ENCODE peak calls at places on chromosome 19, in five cellular contexts. One of them, this sample, is unnamed.

GRCh38 chr19:19594371-19594770 is 24.1 kb downstream of the PBX4 start:
- DNase-seq in neural crest cell: no peak
- DNase-seq in endothelial cell: no peak
- DNase-seq in GM12865: peak
- DNase-seq in HFFc6: no peak
- DNase-seq in this sample: no peak

GRCh38 chr19:19742773-19743172 is 9.9 kb upstream of the ZNF14 start:
- DNase-seq in neural crest cell: no peak
- DNase-seq in endothelial cell: no peak
- DNase-seq in GM12865: no peak
- DNase-seq in HFFc6: no peak
- DNase-seq in this sample: no peak

GRCh38 chr19:6476155-6476895 is 5.3 kb downstream of the DENND1C start:
- DNase-seq in neural crest cell: peak
- DNase-seq in endothelial cell: peak
- DNase-seq in GM12865: peak
- DNase-seq in HFFc6: peak
- DNase-seq in this sample: no peak

GRCh38 chr19:39913682-39914333 is 20.6 kb downstream of the FCGBP start:
- DNase-seq in neural crest cell: no peak
- DNase-seq in endothelial cell: no peak
- DNase-seq in GM12865: no peak
- DNase-seq in HFFc6: no peak
- DNase-seq in this sample: no peak

GRCh38 chr19:40493778-40494177 is 27.0 kb downstream of the SPTBN4 start:
- DNase-seq in neural crest cell: no peak
- DNase-seq in endothelial cell: no peak
- DNase-seq in GM12865: no peak
- DNase-seq in HFFc6: no peak
- DNase-seq in this sample: no peak

GRCh38 chr19:16330811-16331690 is 6.4 kb downstream of the KLF2 start:
- DNase-seq in neural crest cell: no peak
- DNase-seq in endothelial cell: no peak
- DNase-seq in GM12865: no peak
- DNase-seq in HFFc6: no peak
- DNase-seq in this sample: no peak

GRCh38 chr19:2883686-2884439 is 16.7 kb downstream of the ZNF556 start:
- DNase-seq in neural crest cell: no peak
- DNase-seq in endothelial cell: no peak
- DNase-seq in GM12865: no peak
- DNase-seq in HFFc6: no peak
- DNase-seq in this sample: no peak

GRCh38 chr19:8311461-8312260 is 3.5 kb upstream of the CD320 start:
- DNase-seq in neural crest cell: no peak
- DNase-seq in endothelial cell: peak
- DNase-seq in GM12865: no peak
- DNase-seq in HFFc6: peak
- DNase-seq in this sample: no peak

GRCh38 chr19:18273566-18274302 is 518 bp downstream of the IQCN start:
- DNase-seq in neural crest cell: no peak
- DNase-seq in endothelial cell: no peak
- DNase-seq in GM12865: no peak
- DNase-seq in HFFc6: no peak
- DNase-seq in this sample: no peak

GRCh38 chr19:1042689-1043511 is 3.0 kb downstream of the ABCA7 start:
- DNase-seq in neural crest cell: no peak
- DNase-seq in endothelial cell: no peak
- DNase-seq in GM12865: no peak
- DNase-seq in HFFc6: no peak
- DNase-seq in this sample: no peak

GRCh38 chr19:56261145-56261544 is 11.4 kb upstream of the EDDM13 start:
- DNase-seq in neural crest cell: no peak
- DNase-seq in endothelial cell: no peak
- DNase-seq in GM12865: no peak
- DNase-seq in HFFc6: no peak
- DNase-seq in this sample: no peak

GRCh38 chr19:46378268-46378667 is 31.4 kb downstream of the PPP5C start:
- DNase-seq in neural crest cell: no peak
- DNase-seq in endothelial cell: no peak
- DNase-seq in GM12865: no peak
- DNase-seq in HFFc6: peak
- DNase-seq in this sample: peak

GRCh38 chr19:18401580-18402112 is 4.2 kb upstream of the LRRC25 start:
- DNase-seq in neural crest cell: no peak
- DNase-seq in endothelial cell: peak
- DNase-seq in GM12865: peak
- DNase-seq in HFFc6: peak
- DNase-seq in this sample: no peak

GRCh38 chr19:7460562-7460966 is 28.3 kb downstream of the PEX11G start:
- DNase-seq in neural crest cell: no peak
- DNase-seq in endothelial cell: no peak
- DNase-seq in GM12865: no peak
- DNase-seq in HFFc6: no peak
- DNase-seq in this sample: no peak

GRCh38 chr19:15448778-15449619 is 757 bp downstream of the WIZ start:
- DNase-seq in neural crest cell: no peak
- DNase-seq in endothelial cell: no peak
- DNase-seq in GM12865: peak
- DNase-seq in HFFc6: no peak
- DNase-seq in this sample: no peak

GRCh38 chr19:8552810-8553209 is 24.4 kb downstream of the MYO1F start:
- DNase-seq in neural crest cell: peak
- DNase-seq in endothelial cell: peak
- DNase-seq in GM12865: peak
- DNase-seq in HFFc6: peak
- DNase-seq in this sample: no peak

GRCh38 chr19:35931161-35931873 is 4.9 kb upstream of the LRFN3 start:
- DNase-seq in neural crest cell: peak
- DNase-seq in endothelial cell: peak
- DNase-seq in GM12865: peak
- DNase-seq in HFFc6: peak
- DNase-seq in this sample: peak

GRCh38 chr19:35935911-35936737 is at the start of gene LRFN3:
- DNase-seq in neural crest cell: peak
- DNase-seq in endothelial cell: peak
- DNase-seq in GM12865: peak
- DNase-seq in HFFc6: peak
- DNase-seq in this sample: peak

GRCh38 chr19:35932291-35932936 is 3.8 kb upstream of the LRFN3 start:
- DNase-seq in neural crest cell: no peak
- DNase-seq in endothelial cell: no peak
- DNase-seq in GM12865: no peak
- DNase-seq in HFFc6: no peak
- DNase-seq in this sample: no peak

GRCh38 chr19:35928507-35928906 is 7.7 kb upstream of the LRFN3 start:
- DNase-seq in neural crest cell: no peak
- DNase-seq in endothelial cell: no peak
- DNase-seq in GM12865: no peak
- DNase-seq in HFFc6: no peak
- DNase-seq in this sample: no peak

DNA sequence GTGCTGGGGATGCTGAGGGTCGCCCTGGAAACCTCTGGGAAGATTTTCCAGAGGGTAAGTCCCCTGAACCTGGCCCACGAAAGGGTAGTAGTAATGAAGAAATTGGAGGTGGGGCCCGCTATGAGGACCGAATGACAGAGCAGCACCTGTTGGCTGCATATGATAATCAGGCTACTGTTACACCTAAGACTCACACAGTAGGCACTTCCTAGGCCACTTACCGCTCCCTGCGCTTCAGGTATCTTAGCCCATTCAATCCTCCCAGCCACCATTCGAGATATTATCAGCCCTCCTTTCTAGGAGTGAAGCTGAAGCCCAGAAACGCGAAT is 4.3 kb upstream of the LRFN3 start:
- DNase-seq in neural crest cell: no peak
- DNase-seq in endothelial cell: no peak
- DNase-seq in GM12865: no peak
- DNase-seq in HFFc6: no peak
- DNase-seq in this sample: no peak
- TF ChIP-seq CTCF in neural crest cell: peak
- TF ChIP-seq CTCF in endothelial cell: no peak
- TF ChIP-seq CTCF in GM12865: no peak
- TF ChIP-seq CTCF in HFFc6: no peak
- TF ChIP-seq CTCF in this sample: no peak

DNA sequence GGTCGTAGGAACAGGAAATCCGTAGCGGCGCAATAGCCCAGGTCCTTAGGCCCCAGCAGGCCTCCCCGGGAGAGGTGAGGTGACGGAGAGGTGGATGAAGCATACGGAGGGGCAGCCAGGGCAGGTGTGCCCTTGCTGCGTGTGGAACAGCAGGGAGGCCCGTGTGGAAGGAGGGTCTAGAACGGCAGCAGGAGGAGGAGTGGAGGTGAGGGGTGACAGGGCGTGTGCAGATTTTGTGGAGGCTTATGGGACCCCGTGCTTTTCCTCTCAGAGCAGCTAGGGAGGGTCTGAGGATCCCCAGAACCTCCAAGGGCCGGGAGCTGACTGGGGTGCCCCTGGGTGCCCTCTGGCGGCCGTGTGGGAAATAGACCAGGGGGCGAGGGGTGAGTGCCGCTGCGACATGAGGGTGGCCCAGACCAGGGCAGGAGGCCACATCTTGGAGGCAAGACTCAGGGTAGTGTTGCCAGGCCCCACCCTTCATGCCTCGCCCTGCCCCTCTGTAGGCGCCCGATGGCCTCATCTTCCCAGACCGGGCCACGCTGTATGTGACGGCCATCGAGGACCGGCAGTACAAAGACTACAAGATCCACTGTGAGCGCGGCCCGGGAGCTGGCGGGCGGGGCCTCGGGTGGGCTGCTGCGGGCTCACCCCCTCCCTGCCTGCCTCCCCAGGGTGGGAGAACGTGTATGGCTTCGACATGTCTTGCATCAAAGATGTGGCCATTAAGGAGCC is 5.0 kb upstream of the ADM5 start:
- DNase-seq in neural crest cell: no peak
- DNase-seq in endothelial cell: no peak
- DNase-seq in GM12865: peak
- DNase-seq in HFFc6: no peak
- DNase-seq in this sample: no peak
- TF ChIP-seq CTCF in neural crest cell: peak
- TF ChIP-seq CTCF in endothelial cell: peak
- TF ChIP-seq CTCF in GM12865: peak
- TF ChIP-seq CTCF in HFFc6: peak
- TF ChIP-seq CTCF in this sample: peak

GRCh38 chr19:11480927-11481776 is at the start of gene ELAVL3:
- DNase-seq in neural crest cell: peak
- DNase-seq in endothelial cell: no peak
- DNase-seq in GM12865: no peak
- DNase-seq in HFFc6: no peak
- DNase-seq in this sample: no peak

GRCh38 chr19:11483176-11484111 is 2.6 kb upstream of the ELAVL3 start:
- DNase-seq in neural crest cell: no peak
- DNase-seq in endothelial cell: no peak
- DNase-seq in GM12865: no peak
- DNase-seq in HFFc6: no peak
- DNase-seq in this sample: no peak

GRCh38 chr19:11481777-11482383 is 1.0 kb upstream of the ELAVL3 start:
- DNase-seq in neural crest cell: peak
- DNase-seq in endothelial cell: peak
- DNase-seq in GM12865: peak
- DNase-seq in HFFc6: peak
- DNase-seq in this sample: peak

GRCh38 chr19:11480081-11480926 is 542 bp downstream of the ELAVL3 start:
- DNase-seq in neural crest cell: peak
- DNase-seq in endothelial cell: no peak
- DNase-seq in GM12865: no peak
- DNase-seq in HFFc6: no peak
- DNase-seq in this sample: no peak

GRCh38 chr19:11482384-11483050 is 1.7 kb upstream of the ELAVL3 start:
- DNase-seq in neural crest cell: peak
- DNase-seq in endothelial cell: peak
- DNase-seq in GM12865: peak
- DNase-seq in HFFc6: peak
- DNase-seq in this sample: peak
- TF ChIP-seq CTCF in neural crest cell: peak
- TF ChIP-seq CTCF in endothelial cell: peak
- TF ChIP-seq CTCF in GM12865: peak
- TF ChIP-seq CTCF in HFFc6: peak
- TF ChIP-seq CTCF in this sample: peak

DNA sequence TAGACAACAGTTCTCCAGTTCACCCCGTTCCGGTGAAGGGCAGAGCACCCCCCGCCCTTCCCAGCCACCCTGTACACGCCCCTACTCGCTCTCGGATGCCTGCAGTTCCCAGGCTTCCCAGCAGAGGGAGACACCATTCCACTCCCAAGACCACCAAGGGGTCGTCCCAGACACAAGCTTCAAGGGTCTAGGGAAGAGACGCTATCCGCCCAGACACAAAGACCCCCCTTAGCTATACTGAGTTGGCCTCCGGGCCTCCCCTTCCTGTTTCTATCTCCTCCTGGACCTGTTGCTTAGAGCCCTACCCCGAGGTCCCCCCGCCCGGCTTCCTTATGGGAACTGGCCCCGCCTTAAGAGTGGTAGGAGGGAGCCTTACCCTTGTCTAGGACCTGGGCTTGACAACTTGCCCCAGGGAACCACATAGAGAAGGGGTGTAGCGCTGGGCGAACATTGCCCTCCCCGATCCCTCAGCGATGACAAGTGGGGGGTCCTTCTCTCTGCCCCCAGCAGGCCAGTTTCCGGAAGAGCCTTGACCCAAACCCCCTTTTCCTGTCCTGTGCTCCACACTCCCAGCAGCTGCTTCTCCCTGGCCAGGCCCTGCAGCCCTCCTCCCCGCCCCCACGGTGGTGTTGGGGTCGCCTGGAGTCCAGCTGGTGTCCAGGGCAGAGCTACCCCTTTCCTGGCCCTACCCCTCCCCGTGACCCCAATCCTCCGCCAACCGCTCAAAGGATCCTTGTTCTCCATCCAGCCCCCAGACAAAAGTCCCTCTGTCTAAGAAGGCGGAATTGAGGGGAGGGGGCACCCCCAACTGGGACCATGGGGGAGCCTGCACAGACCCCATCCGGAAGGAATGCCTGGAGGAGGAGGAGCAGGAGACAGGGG is 726 bp upstream of the FXYD3 start:
- DNase-seq in neural crest cell: peak
- DNase-seq in endothelial cell: peak
- DNase-seq in GM12865: peak
- DNase-seq in HFFc6: no peak
- DNase-seq in this sample: no peak
- TF ChIP-seq CTCF in neural crest cell: peak
- TF ChIP-seq CTCF in endothelial cell: peak
- TF ChIP-seq CTCF in GM12865: peak
- TF ChIP-seq CTCF in HFFc6: peak
- TF ChIP-seq CTCF in this sample: no peak

GRCh38 chr19:41887711-41888382 is 4.9 kb downstream of the ARHGEF1 start:
- DNase-seq in neural crest cell: no peak
- DNase-seq in endothelial cell: no peak
- DNase-seq in GM12865: peak
- DNase-seq in HFFc6: peak
- DNase-seq in this sample: no peak
- TF ChIP-seq CTCF in neural crest cell: no peak
- TF ChIP-seq CTCF in endothelial cell: no peak
- TF ChIP-seq CTCF in GM12865: peak
- TF ChIP-seq CTCF in HFFc6: peak
- TF ChIP-seq CTCF in this sample: no peak